ENCODE peak calls at places on chromosomes 4 and X, in ten cellular contexts. One of them, this sample, is unnamed. For H3K36me3, the result is how much of the 10 kb centered on the place peaks cover.

GRCh38 chr4:33625762-33626161 is 2618.6 kb downstream of the ARAP2 start:
- DNase-seq in GM06990: no peak
- DNase-seq in CD8-positive, alpha-beta T cell: no peak
- DNase-seq in brain microvascular endothelial cell: no peak
- DNase-seq in GM23338: peak
- DNase-seq in fibroblast of lung: no peak
- DNase-seq in uterus: no peak
- DNase-seq in heart left ventricle: no peak
- DNase-seq in lower lobe of right lung: no peak
- DNase-seq in PC-9: no peak
- DNase-seq in this sample: no peak

GRCh38 chr4:93719552-93719951 is 109.0 kb upstream of the ATOH1 start:
- DNase-seq in GM23338: no peak
- DNase-seq in lower lobe of right lung: no peak
- DNase-seq in PC-9: no peak
- DNase-seq in GM06990: no peak
- DNase-seq in brain microvascular endothelial cell: no peak
- DNase-seq in uterus: no peak
- DNase-seq in fibroblast of lung: no peak
- DNase-seq in CD8-positive, alpha-beta T cell: no peak
- DNase-seq in heart left ventricle: no peak
- DNase-seq in this sample: no peak

GRCh38 chr4:82753725-82754410 is 44.7 kb downstream of the SCD5 start:
- DNase-seq in uterus: no peak
- DNase-seq in heart left ventricle: peak
- DNase-seq in GM23338: no peak
- DNase-seq in GM06990: no peak
- DNase-seq in lower lobe of right lung: no peak
- DNase-seq in CD8-positive, alpha-beta T cell: no peak
- DNase-seq in brain microvascular endothelial cell: no peak
- DNase-seq in fibroblast of lung: no peak
- DNase-seq in PC-9: no peak
- DNase-seq in this sample: no peak

GRCh38 chr4:96483308-96484030 is 643.6 kb downstream of the PDHA2 start:
- DNase-seq in PC-9: no peak
- DNase-seq in lower lobe of right lung: no peak
- DNase-seq in uterus: no peak
- DNase-seq in brain microvascular endothelial cell: no peak
- DNase-seq in GM06990: no peak
- DNase-seq in CD8-positive, alpha-beta T cell: no peak
- DNase-seq in GM23338: peak
- DNase-seq in fibroblast of lung: no peak
- DNase-seq in heart left ventricle: no peak
- DNase-seq in this sample: no peak

GRCh38 chr4:48033825-48034413 is 17.3 kb downstream of the NIPAL1 start:
- DNase-seq in heart left ventricle: no peak
- DNase-seq in fibroblast of lung: peak
- DNase-seq in lower lobe of right lung: no peak
- DNase-seq in GM06990: peak
- DNase-seq in brain microvascular endothelial cell: peak
- DNase-seq in PC-9: no peak
- DNase-seq in uterus: no peak
- DNase-seq in GM23338: peak
- DNase-seq in CD8-positive, alpha-beta T cell: peak
- DNase-seq in this sample: no peak

GRCh38 chrX:2837961-2838360 is 9.2 kb downstream of the GYG2 start:
- DNase-seq in GM06990: no peak
- DNase-seq in uterus: no peak
- DNase-seq in heart left ventricle: no peak
- DNase-seq in PC-9: no peak
- DNase-seq in CD8-positive, alpha-beta T cell: no peak
- DNase-seq in brain microvascular endothelial cell: no peak
- DNase-seq in fibroblast of lung: no peak
- DNase-seq in lower lobe of right lung: no peak
- DNase-seq in GM23338: no peak
- DNase-seq in this sample: no peak

GRCh38 chr4:5361968-5362367 is 310.7 kb downstream of the STK32B start:
- DNase-seq in lower lobe of right lung: no peak
- DNase-seq in brain microvascular endothelial cell: no peak
- DNase-seq in CD8-positive, alpha-beta T cell: no peak
- DNase-seq in PC-9: no peak
- DNase-seq in uterus: no peak
- DNase-seq in heart left ventricle: no peak
- DNase-seq in GM06990: no peak
- DNase-seq in GM23338: peak
- DNase-seq in fibroblast of lung: no peak
- DNase-seq in this sample: no peak

GRCh38 chr4:74061430-74061829 is 22.9 kb upstream of the CXCL3 start:
- DNase-seq in lower lobe of right lung: no peak
- DNase-seq in GM23338: no peak
- DNase-seq in GM06990: no peak
- DNase-seq in PC-9: no peak
- DNase-seq in fibroblast of lung: no peak
- DNase-seq in brain microvascular endothelial cell: no peak
- DNase-seq in heart left ventricle: no peak
- DNase-seq in CD8-positive, alpha-beta T cell: no peak
- DNase-seq in uterus: no peak
- DNase-seq in this sample: no peak

GRCh38 chr4:61657016-61657415 is 456.9 kb downstream of the ADGRL3 start:
- DNase-seq in brain microvascular endothelial cell: no peak
- DNase-seq in CD8-positive, alpha-beta T cell: no peak
- DNase-seq in PC-9: no peak
- DNase-seq in lower lobe of right lung: no peak
- DNase-seq in fibroblast of lung: no peak
- DNase-seq in GM23338: no peak
- DNase-seq in GM06990: no peak
- DNase-seq in heart left ventricle: no peak
- DNase-seq in uterus: no peak
- DNase-seq in this sample: no peak

GRCh38 chrX:96438803-96439202 is 245.8 kb upstream of the DIAPH2 start:
- DNase-seq in uterus: no peak
- DNase-seq in GM06990: no peak
- DNase-seq in lower lobe of right lung: no peak
- DNase-seq in PC-9: no peak
- DNase-seq in brain microvascular endothelial cell: no peak
- DNase-seq in CD8-positive, alpha-beta T cell: no peak
- DNase-seq in GM23338: no peak
- DNase-seq in fibroblast of lung: no peak
- DNase-seq in heart left ventricle: no peak
- DNase-seq in this sample: no peak

GRCh38 chr4:158715787-158716186 is 7.4 kb downstream of the PPID start:
- DNase-seq in brain microvascular endothelial cell: no peak
- DNase-seq in heart left ventricle: no peak
- DNase-seq in lower lobe of right lung: no peak
- DNase-seq in GM06990: no peak
- DNase-seq in CD8-positive, alpha-beta T cell: no peak
- DNase-seq in GM23338: no peak
- DNase-seq in PC-9: no peak
- DNase-seq in uterus: no peak
- DNase-seq in fibroblast of lung: no peak
- DNase-seq in this sample: no peak

GRCh38 chr4:158714937-158715336 is 8.3 kb downstream of the PPID start:
- DNase-seq in fibroblast of lung: no peak
- DNase-seq in brain microvascular endothelial cell: no peak
- DNase-seq in CD8-positive, alpha-beta T cell: no peak
- DNase-seq in lower lobe of right lung: no peak
- DNase-seq in PC-9: no peak
- DNase-seq in GM06990: no peak
- DNase-seq in heart left ventricle: no peak
- DNase-seq in uterus: no peak
- DNase-seq in GM23338: no peak
- DNase-seq in this sample: no peak

DNA sequence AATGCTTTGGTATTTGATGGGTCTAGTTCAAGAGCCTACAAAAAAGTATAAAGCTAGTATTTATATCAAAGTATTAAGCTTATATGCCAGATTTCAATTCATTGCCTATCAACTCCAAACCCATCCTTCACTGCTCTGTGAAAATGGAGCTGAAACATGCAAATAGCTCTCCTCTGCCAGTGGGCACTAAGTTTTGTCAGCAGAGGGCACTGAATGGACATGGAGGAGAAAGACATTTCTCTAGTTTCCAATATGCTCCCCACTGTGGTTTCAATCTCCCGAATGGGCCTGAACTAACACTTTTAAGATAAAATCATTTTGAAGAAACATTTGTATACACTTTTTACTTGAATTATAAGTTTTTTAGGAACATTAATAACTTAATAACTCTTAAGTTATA is 12.4 kb downstream of the PPID start:
- DNase-seq in heart left ventricle: no peak
- DNase-seq in brain microvascular endothelial cell: no peak
- DNase-seq in PC-9: no peak
- DNase-seq in lower lobe of right lung: no peak
- DNase-seq in GM23338: no peak
- DNase-seq in fibroblast of lung: peak
- DNase-seq in CD8-positive, alpha-beta T cell: no peak
- DNase-seq in uterus: no peak
- DNase-seq in GM06990: no peak
- DNase-seq in this sample: no peak
- TF ChIP-seq CTCF in heart left ventricle: no peak
- TF ChIP-seq CTCF in brain microvascular endothelial cell: peak
- TF ChIP-seq CTCF in PC-9: no peak
- TF ChIP-seq CTCF in lower lobe of right lung: no peak
- TF ChIP-seq CTCF in GM23338: peak
- TF ChIP-seq CTCF in fibroblast of lung: no peak
- TF ChIP-seq CTCF in CD8-positive, alpha-beta T cell: no peak
- TF ChIP-seq CTCF in uterus: no peak
- TF ChIP-seq CTCF in GM06990: no peak
- TF ChIP-seq CTCF in this sample: peak

GRCh38 chr4:98556451-98556850 is 102.0 kb downstream of the TSPAN5 start:
- DNase-seq in brain microvascular endothelial cell: no peak
- DNase-seq in fibroblast of lung: no peak
- DNase-seq in CD8-positive, alpha-beta T cell: no peak
- DNase-seq in GM23338: no peak
- DNase-seq in heart left ventricle: no peak
- DNase-seq in uterus: no peak
- DNase-seq in PC-9: no peak
- DNase-seq in GM06990: no peak
- DNase-seq in lower lobe of right lung: no peak
- DNase-seq in this sample: no peak
- H3K4me3 ChIP-seq in brain microvascular endothelial cell: no peak
- H3K4me3 ChIP-seq in fibroblast of lung: no peak
- H3K4me3 ChIP-seq in CD8-positive, alpha-beta T cell: no peak
- H3K4me3 ChIP-seq in GM23338: no peak
- H3K4me3 ChIP-seq in heart left ventricle: no peak
- H3K4me3 ChIP-seq in uterus: no peak
- H3K4me3 ChIP-seq in PC-9: no peak
- H3K4me3 ChIP-seq in GM06990: no peak
- H3K4me3 ChIP-seq in lower lobe of right lung: no peak
- H3K4me3 ChIP-seq in this sample: no peak

GRCh38 chrX:104510801-104511200 is 55.2 kb upstream of the IL1RAPL2 start:
- DNase-seq in GM06990: no peak
- DNase-seq in heart left ventricle: no peak
- DNase-seq in fibroblast of lung: no peak
- DNase-seq in PC-9: no peak
- DNase-seq in lower lobe of right lung: no peak
- DNase-seq in CD8-positive, alpha-beta T cell: no peak
- DNase-seq in uterus: no peak
- DNase-seq in GM23338: no peak
- DNase-seq in brain microvascular endothelial cell: no peak
- DNase-seq in this sample: no peak

DNA sequence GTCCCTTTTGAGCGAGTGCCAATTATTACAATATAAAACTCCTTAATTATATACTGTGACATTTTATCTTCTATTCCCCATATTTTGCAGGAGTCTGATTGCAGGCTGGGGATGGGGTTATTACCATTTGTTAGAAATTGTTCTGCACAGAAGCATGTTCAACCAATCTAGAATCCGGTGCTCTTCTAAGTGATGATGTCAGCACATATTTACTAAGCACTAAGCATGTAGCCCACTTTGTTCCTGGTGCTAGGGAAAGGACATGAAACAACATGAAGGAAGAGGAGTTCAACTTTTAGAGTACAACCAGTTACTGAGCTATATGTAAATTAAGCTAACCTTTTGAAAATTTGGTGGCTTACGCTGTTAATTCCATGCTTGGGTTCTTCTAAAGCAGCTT is 52.8 kb upstream of the IL1RAPL2 start:
- DNase-seq in fibroblast of lung: no peak
- DNase-seq in brain microvascular endothelial cell: no peak
- DNase-seq in GM06990: no peak
- DNase-seq in uterus: no peak
- DNase-seq in lower lobe of right lung: no peak
- DNase-seq in GM23338: no peak
- DNase-seq in heart left ventricle: no peak
- DNase-seq in CD8-positive, alpha-beta T cell: no peak
- DNase-seq in PC-9: no peak
- DNase-seq in this sample: no peak
- H3K36me3 ChIP-seq in fibroblast of lung: under half
- H3K36me3 ChIP-seq in brain microvascular endothelial cell: under half
- H3K36me3 ChIP-seq in GM06990: under half
- H3K36me3 ChIP-seq in uterus: under half
- H3K36me3 ChIP-seq in lower lobe of right lung: under half
- H3K36me3 ChIP-seq in GM23338: under half
- H3K36me3 ChIP-seq in heart left ventricle: under half
- H3K36me3 ChIP-seq in CD8-positive, alpha-beta T cell: under half
- H3K36me3 ChIP-seq in PC-9: under half
- H3K36me3 ChIP-seq in this sample: under half

GRCh38 chrX:51053741-51054140 is 143.2 kb downstream of the BMP15 start:
- DNase-seq in GM06990: no peak
- DNase-seq in fibroblast of lung: no peak
- DNase-seq in CD8-positive, alpha-beta T cell: no peak
- DNase-seq in uterus: no peak
- DNase-seq in GM23338: no peak
- DNase-seq in PC-9: no peak
- DNase-seq in lower lobe of right lung: no peak
- DNase-seq in brain microvascular endothelial cell: no peak
- DNase-seq in heart left ventricle: no peak
- DNase-seq in this sample: no peak

GRCh38 chrX:51047950-51048349 is 137.4 kb downstream of the BMP15 start:
- DNase-seq in CD8-positive, alpha-beta T cell: no peak
- DNase-seq in PC-9: no peak
- DNase-seq in heart left ventricle: no peak
- DNase-seq in brain microvascular endothelial cell: no peak
- DNase-seq in uterus: no peak
- DNase-seq in fibroblast of lung: no peak
- DNase-seq in GM06990: no peak
- DNase-seq in lower lobe of right lung: no peak
- DNase-seq in GM23338: peak
- DNase-seq in this sample: no peak
- TF ChIP-seq CTCF in CD8-positive, alpha-beta T cell: no peak
- TF ChIP-seq CTCF in PC-9: no peak
- TF ChIP-seq CTCF in heart left ventricle: no peak
- TF ChIP-seq CTCF in brain microvascular endothelial cell: no peak
- TF ChIP-seq CTCF in uterus: no peak
- TF ChIP-seq CTCF in fibroblast of lung: no peak
- TF ChIP-seq CTCF in GM06990: peak
- TF ChIP-seq CTCF in lower lobe of right lung: no peak
- TF ChIP-seq CTCF in GM23338: peak
- TF ChIP-seq CTCF in this sample: no peak

DNA sequence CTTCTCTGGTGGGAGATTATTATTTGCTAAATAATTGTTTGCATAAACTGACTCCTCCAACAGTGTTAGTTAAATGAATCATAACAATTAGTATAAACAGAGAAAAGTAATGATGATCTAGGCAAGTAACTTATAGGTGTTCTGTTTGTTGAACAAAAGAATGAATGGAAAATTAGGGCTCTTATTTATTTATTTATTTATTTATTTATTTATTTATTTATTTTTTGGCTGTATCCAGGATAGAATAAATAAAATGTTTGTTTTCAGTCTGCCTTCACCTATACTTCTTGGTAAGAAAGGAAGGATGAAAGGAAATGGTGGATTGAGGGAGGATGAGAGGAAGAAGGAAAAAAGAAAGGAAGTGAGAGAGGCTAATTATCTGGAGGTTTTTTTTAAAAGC is 561.6 kb upstream of the MAGEB2 start:
- DNase-seq in uterus: no peak
- DNase-seq in GM06990: no peak
- DNase-seq in PC-9: no peak
- DNase-seq in CD8-positive, alpha-beta T cell: no peak
- DNase-seq in brain microvascular endothelial cell: no peak
- DNase-seq in heart left ventricle: no peak
- DNase-seq in lower lobe of right lung: no peak
- DNase-seq in fibroblast of lung: no peak
- DNase-seq in GM23338: no peak
- DNase-seq in this sample: no peak
- H3K4me3 ChIP-seq in uterus: no peak
- H3K4me3 ChIP-seq in GM06990: no peak
- H3K4me3 ChIP-seq in PC-9: no peak
- H3K4me3 ChIP-seq in CD8-positive, alpha-beta T cell: no peak
- H3K4me3 ChIP-seq in brain microvascular endothelial cell: no peak
- H3K4me3 ChIP-seq in heart left ventricle: no peak
- H3K4me3 ChIP-seq in lower lobe of right lung: no peak
- H3K4me3 ChIP-seq in fibroblast of lung: no peak
- H3K4me3 ChIP-seq in GM23338: no peak
- H3K4me3 ChIP-seq in this sample: no peak

This sample was measured in kidney epithelial cell.